ENCODE peak calls at places on chromosomes 4 and X, in eight cellular contexts. U, I, R, W, K, X, V and S are unnamed samples.

GRCh38 chrX:120549483-120550452 is 11.0 kb downstream of the CUL4B start:
- DNase-seq in R (no peak), X (no peak), I (peak), K (no peak), V (peak), U (no peak), W (no peak), S (peak)

GRCh38 chrX:13506574-13506973 is 62.8 kb upstream of the EGFL6 start:
- DNase-seq in R (no peak), W (peak), U (peak), I (no peak), V (peak), K (peak), X (peak), S (peak)

GRCh38 chr4:23728393-23728792 is 161.5 kb downstream of the PPARGC1A start:
- DNase-seq in V (peak), I (no peak), U (no peak), K (peak), R (no peak), X (no peak), W (no peak), S (peak)

GRCh38 chrX:132561483-132561882 is 72.6 kb upstream of the MBNL3 start:
- DNase-seq in V (no peak), U (no peak), W (no peak), I (no peak), K (no peak), R (no peak), X (no peak), S (no peak)

GRCh38 chr4:111216791-111217190 is 593.9 kb upstream of the PITX2 start:
- DNase-seq in V (no peak), I (no peak), K (no peak), U (no peak), R (no peak), W (no peak), X (no peak), S (no peak)

GRCh38 chr4:98510757-98511517 is 147.5 kb downstream of the TSPAN5 start:
- DNase-seq in K (no peak), U (no peak), I (no peak), V (peak), R (no peak), X (no peak), W (no peak), S (peak)

GRCh38 chrX:56995271-56995994 is at the start of gene SPIN3:
- DNase-seq in W (peak), K (peak), V (peak), R (peak), I (peak), X (peak), U (peak), S (peak)

GRCh38 chr4:40916880-40917279 is 167.1 kb downstream of the NSUN7 start:
- DNase-seq in W (no peak), X (peak), U (peak), I (peak), V (peak), K (no peak), R (no peak), S (peak)

GRCh38 chr4:150150545-150151156 is 72.4 kb downstream of the DCLK2 start:
- DNase-seq in U (peak), X (no peak), W (no peak), V (no peak), I (no peak), K (no peak), R (no peak), S (no peak)